ENCODE peak calls at places on chromosome 7, in four cellular contexts. L is body of pancreas, I is H54, O is ovary. M is an unnamed sample.
A peak's percentile ranks its signal among the peaks of the same experiment; 100 is the strongest.

GRCh38 chr7:17939111-17939669 is 1.1 kb downstream of the SNX13 start:
- DNase-seq in L (no peak), O (no peak), I (no peak), M (no peak)

GRCh38 chr7:91062713-91063112 is 201.5 kb upstream of the FZD1 start:
- DNase-seq in I (no peak), O (no peak), L (no peak), M (no peak)

GRCh38 chr7:36088966-36089365 is 64.1 kb upstream of the EEPD1 start:
- DNase-seq in I (no peak), L (no peak), O (no peak), M (no peak)

GRCh38 chr7:31695856-31696255 is 8.8 kb downstream of the PPP1R17 start:
- DNase-seq in I (no peak), O (no peak), L (no peak), M (no peak)

GRCh38 chr7:157686285-157686894 is 349.6 kb downstream of the DNAJB6 start:
- DNase-seq in O (no peak), I (no peak), L (no peak), M (no peak)

GRCh38 chr7:46534593-46535271 is 613.7 kb upstream of the IGFBP3 start:
- DNase-seq in L (no peak), O (no peak), I (no peak), M (no peak)

GRCh38 chr7:111132833-111133232 is 41.9 kb downstream of the LRRN3 start:
- DNase-seq in L (no peak), O (no peak), I (no peak), M (no peak)

GRCh38 chr7:1853619-1854520 is 183.8 kb downstream of the ELFN1 start:
- DNase-seq in L (peak; percentile 22), O (peak; percentile 8), I (no peak), M (no peak)

GRCh38 chr7:23332881-23333612 is 33.9 kb downstream of the MALSU1 start:
- DNase-seq in I (no peak), O (peak; percentile 64), L (peak; percentile 27), M (no peak)

GRCh38 chr7:85185355-85186082 is 1.3 kb downstream of the SEMA3D start:
- DNase-seq in O (peak; percentile 52), L (peak; percentile 14), I (peak; percentile 31), M (no peak)

GRCh38 chr7:30428586-30429530 is 49.7 kb downstream of the NOD1 start:
- DNase-seq in I (no peak), O (no peak), L (no peak), M (no peak)

GRCh38 chr7:5525271-5526189 is 101.9 kb upstream of the TNRC18 start:
- DNase-seq in O (no peak), L (no peak), I (peak; percentile 60), M (no peak)

GRCh38 chr7:5523052-5523711 is 99.5 kb upstream of the TNRC18 start:
- DNase-seq in L (no peak), O (no peak), I (peak; percentile 37), M (no peak)

GRCh38 chr7:5528815-5529442 is 105.3 kb upstream of the TNRC18 start:
- DNase-seq in L (no peak), O (no peak), I (no peak), M (no peak)

GRCh38 chr7:5528071-5528814 is 104.6 kb upstream of the TNRC18 start:
- DNase-seq in I (no peak), L (peak; percentile 61), O (peak; percentile 46), M (no peak)

GRCh38 chr7:5526190-5527037 is 102.8 kb upstream of the TNRC18 start:
- DNase-seq in I (no peak), O (peak; percentile 55), L (peak; percentile 44), M (no peak)
- TF ChIP-seq POLR2A in I (peak; percentile 27), O (no peak), L (peak; percentile 54), M (peak; percentile 89)

GRCh38 chr7:108270385-108270784 is 140.2 kb upstream of the LAMB4 start:
- DNase-seq in O (no peak), L (no peak), I (no peak), M (no peak)

GRCh38 chr7:108268200-108268820 is 138.1 kb upstream of the LAMB4 start:
- DNase-seq in I (no peak), O (no peak), L (no peak), M (no peak)

GRCh38 chr7:108265007-108265406 is 134.8 kb upstream of the LAMB4 start:
- DNase-seq in L (no peak), I (no peak), O (no peak), M (no peak)

GRCh38 chr7:108266489-108266888 is 136.3 kb upstream of the LAMB4 start:
- DNase-seq in L (no peak), O (no peak), I (no peak), M (no peak)

GRCh38 chr7:108267615-108268014 is 137.5 kb upstream of the LAMB4 start:
- DNase-seq in L (no peak), I (no peak), O (no peak), M (no peak)
- TF ChIP-seq POLR2A in L (no peak), I (no peak), O (no peak), M (no peak)

DNA sequence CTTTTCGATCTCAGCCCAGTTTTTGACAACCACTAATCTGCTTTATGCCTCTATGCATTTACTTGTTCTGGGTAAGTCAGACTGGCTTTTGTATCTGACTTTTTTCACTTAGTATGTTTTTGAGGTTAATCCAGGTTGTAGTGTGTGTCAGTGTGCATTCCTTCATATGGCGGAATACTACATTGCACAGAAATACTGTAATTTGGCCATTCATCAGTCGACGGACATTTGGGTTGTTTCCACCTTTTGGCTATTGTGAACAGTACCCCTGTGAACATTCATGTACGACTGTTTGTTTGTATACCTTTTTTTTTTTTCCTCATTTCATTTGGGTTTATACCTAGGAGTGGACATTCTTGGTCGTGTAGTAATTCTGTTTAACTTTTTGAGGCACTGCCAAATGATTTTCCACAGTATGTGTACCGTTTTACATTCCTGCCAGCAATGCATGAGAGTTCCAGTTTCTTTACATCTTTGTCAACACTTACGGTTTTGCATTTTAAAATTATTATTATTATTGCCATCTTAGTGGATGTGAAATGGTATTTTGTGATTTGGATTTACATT is 57.4 kb downstream of the MKLN1 start:
- DNase-seq in L (no peak), O (no peak), I (no peak), M (no peak)
- TF ChIP-seq POLR2A in L (no peak), O (no peak), I (no peak), M (no peak)

GRCh38 chr7:44637788-44638594 is 31.6 kb downstream of the OGDH start:
- DNase-seq in L (no peak), O (no peak), I (peak; percentile 70), M (no peak)
- TF ChIP-seq POLR2A in L (no peak), O (no peak), I (no peak), M (no peak)

DNA sequence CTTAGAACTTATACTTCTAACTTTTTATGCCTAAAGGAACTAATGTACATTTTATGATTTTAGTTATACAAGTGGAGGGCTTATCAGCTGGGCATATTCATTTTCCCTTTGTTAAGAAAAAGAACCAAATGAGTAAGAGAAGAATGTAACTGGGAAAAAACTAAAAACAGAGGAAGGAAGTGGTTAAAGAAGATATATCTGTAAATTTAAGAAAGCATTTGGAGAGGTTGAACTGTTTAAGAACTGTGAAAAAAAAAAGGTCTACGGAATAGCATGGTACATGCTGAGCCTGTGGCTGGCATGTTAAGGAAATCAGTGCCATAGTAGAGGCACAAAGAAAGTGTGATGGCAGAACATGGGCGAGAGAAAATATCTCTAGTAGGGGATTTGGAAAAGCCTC is 6.2 kb downstream of the MDFIC start:
- DNase-seq in O (no peak), L (no peak), I (no peak), M (no peak)
- TF ChIP-seq POLR2A in O (no peak), L (no peak), I (no peak), M (no peak)

DNA sequence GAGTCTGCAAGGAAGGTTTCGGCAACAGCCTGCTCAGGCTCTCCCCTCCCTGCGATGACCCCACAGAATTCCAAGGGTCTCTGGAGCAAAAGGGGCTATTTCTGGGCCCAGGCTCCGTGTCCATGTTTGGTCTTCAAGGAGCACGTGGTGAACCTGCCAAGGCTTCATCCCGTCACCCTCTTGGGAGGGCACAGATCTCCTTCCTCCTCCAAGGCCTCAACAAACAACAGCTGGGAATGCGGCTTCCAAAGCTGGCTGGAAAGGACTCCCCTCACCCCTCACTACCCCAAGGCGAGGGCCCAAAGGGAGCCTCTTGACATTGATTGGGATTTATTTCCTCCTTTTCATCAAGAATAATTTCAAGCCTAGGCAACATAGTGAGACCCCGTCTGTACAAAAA is 14.0 kb upstream of the KPNA7 start:
- DNase-seq in L (no peak), I (no peak), O (no peak), M (no peak)
- TF ChIP-seq POLR2A in L (no peak), I (no peak), O (no peak), M (no peak)

GRCh38 chr7:50352282-50352681 is 47.8 kb downstream of the IKZF1 start:
- DNase-seq in L (no peak), O (no peak), I (no peak), M (no peak)
- TF ChIP-seq POLR2A in L (no peak), O (no peak), I (no peak), M (no peak)

GRCh38 chr7:101124376-101125056 is 2.4 kb upstream of the SERPINE1 start:
- DNase-seq in L (no peak), O (no peak), I (no peak), M (no peak)

GRCh38 chr7:101120315-101120714 is 6.6 kb upstream of the SERPINE1 start:
- DNase-seq in I (no peak), L (no peak), O (no peak), M (no peak)

GRCh38 chr7:101123703-101124068 is 3.2 kb upstream of the SERPINE1 start:
- DNase-seq in O (no peak), L (no peak), I (no peak), M (no peak)

GRCh38 chr7:101122933-101123702 is 3.8 kb upstream of the SERPINE1 start:
- DNase-seq in O (no peak), I (no peak), L (no peak), M (no peak)

GRCh38 chr7:101121996-101122932 is 4.6 kb upstream of the SERPINE1 start:
- DNase-seq in L (peak; percentile 44), I (peak; percentile 76), O (peak; percentile 90), M (peak; percentile 46)
- TF ChIP-seq POLR2A in L (peak; percentile 42), I (no peak), O (peak; percentile 62), M (peak; percentile 36)